ENCODE peak calls at places on chromosomes 1 and 21, in four cellular contexts. One of them, this sample, is unnamed. For H3K36me3, the result is how much of the 10 kb centered on the place peaks cover.

GRCh38 chr21:46078322-46078981 is 19.5 kb upstream of the COL6A2 start:
- DNase-seq in psoas muscle: no peak
- DNase-seq in left ventricle myocardium inferior: no peak
- DNase-seq in IMR-90: no peak
- DNase-seq in this sample: no peak

GRCh38 chr1:192272732-192273131 is 44.1 kb upstream of the RGS21 start:
- DNase-seq in IMR-90: no peak
- DNase-seq in left ventricle myocardium inferior: no peak
- DNase-seq in psoas muscle: no peak
- DNase-seq in this sample: no peak

GRCh38 chr1:84387480-84388163 is 10.7 kb upstream of the DNASE2B start:
- DNase-seq in psoas muscle: no peak
- DNase-seq in left ventricle myocardium inferior: no peak
- DNase-seq in IMR-90: no peak
- DNase-seq in this sample: no peak

GRCh38 chr1:92916899-92917298 is 44.4 kb downstream of the DIPK1A start:
- DNase-seq in IMR-90: peak
- DNase-seq in left ventricle myocardium inferior: no peak
- DNase-seq in psoas muscle: no peak
- DNase-seq in this sample: no peak

GRCh38 chr1:99858285-99858684 is 8.1 kb downstream of the AGL start:
- DNase-seq in left ventricle myocardium inferior: no peak
- DNase-seq in IMR-90: no peak
- DNase-seq in psoas muscle: no peak
- DNase-seq in this sample: no peak

GRCh38 chr21:37435120-37435519 is 68.5 kb downstream of the DYRK1A start:
- DNase-seq in psoas muscle: peak
- DNase-seq in IMR-90: peak
- DNase-seq in left ventricle myocardium inferior: peak
- DNase-seq in this sample: peak

GRCh38 chr1:109632671-109633346 is 13.2 kb downstream of the AMPD2 start:
- DNase-seq in psoas muscle: no peak
- DNase-seq in left ventricle myocardium inferior: no peak
- DNase-seq in IMR-90: no peak
- DNase-seq in this sample: no peak

GRCh38 chr1:119032986-119033385 is 44.8 kb upstream of the TBX15 start:
- DNase-seq in left ventricle myocardium inferior: no peak
- DNase-seq in psoas muscle: no peak
- DNase-seq in IMR-90: no peak
- DNase-seq in this sample: no peak

GRCh38 chr1:42006836-42007235 is 88.1 kb upstream of the HIVEP3 start:
- DNase-seq in psoas muscle: no peak
- DNase-seq in IMR-90: peak
- DNase-seq in left ventricle myocardium inferior: no peak
- DNase-seq in this sample: no peak

GRCh38 chr1:11927866-11928592 is 1.8 kb upstream of the KIAA2013 start:
- DNase-seq in left ventricle myocardium inferior: no peak
- DNase-seq in psoas muscle: no peak
- DNase-seq in IMR-90: peak
- DNase-seq in this sample: peak

GRCh38 chr21:38496224-38496623 is 2.1 kb downstream of the ERG start:
- DNase-seq in IMR-90: no peak
- DNase-seq in psoas muscle: no peak
- DNase-seq in left ventricle myocardium inferior: no peak
- DNase-seq in this sample: no peak

GRCh38 chr21:38494254-38494648 is 4.0 kb downstream of the ERG start:
- DNase-seq in IMR-90: no peak
- DNase-seq in left ventricle myocardium inferior: no peak
- DNase-seq in psoas muscle: no peak
- DNase-seq in this sample: no peak

GRCh38 chr21:38493549-38494253 is 4.6 kb downstream of the ERG start:
- DNase-seq in psoas muscle: no peak
- DNase-seq in left ventricle myocardium inferior: no peak
- DNase-seq in IMR-90: no peak
- DNase-seq in this sample: no peak

GRCh38 chr21:38494688-38495087 is 3.6 kb downstream of the ERG start:
- DNase-seq in IMR-90: no peak
- DNase-seq in psoas muscle: no peak
- DNase-seq in left ventricle myocardium inferior: no peak
- DNase-seq in this sample: peak

GRCh38 chr21:38495242-38495641 is 3.0 kb downstream of the ERG start:
- DNase-seq in psoas muscle: no peak
- DNase-seq in left ventricle myocardium inferior: no peak
- DNase-seq in IMR-90: no peak
- DNase-seq in this sample: no peak
- H3K27ac ChIP-seq in psoas muscle: peak
- H3K27ac ChIP-seq in left ventricle myocardium inferior: peak
- H3K27ac ChIP-seq in IMR-90: no peak
- H3K27ac ChIP-seq in this sample: peak

DNA sequence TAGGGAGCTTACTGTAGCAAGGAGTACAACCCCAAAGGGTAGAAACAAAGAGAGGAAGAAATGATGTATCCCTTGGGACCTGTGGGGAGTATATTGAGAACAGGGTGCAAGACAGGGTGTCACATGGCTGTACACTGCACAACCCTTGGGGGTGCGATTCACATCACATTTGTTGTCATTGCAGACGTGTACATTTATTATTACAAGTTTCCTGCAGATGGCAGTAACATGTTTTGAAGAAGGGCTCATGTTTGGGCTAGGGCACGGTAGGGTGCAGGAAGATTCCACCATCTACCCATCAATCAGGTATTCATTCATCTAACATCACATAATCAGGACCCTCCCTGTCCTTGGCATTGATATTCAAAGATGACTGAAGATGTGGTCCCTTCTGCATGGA is 62.5 kb downstream of the NDUFS5 start:
- DNase-seq in left ventricle myocardium inferior: no peak
- DNase-seq in IMR-90: no peak
- DNase-seq in psoas muscle: no peak
- DNase-seq in this sample: no peak
- TF ChIP-seq CTCF in left ventricle myocardium inferior: no peak
- TF ChIP-seq CTCF in IMR-90: no peak
- TF ChIP-seq CTCF in psoas muscle: no peak
- TF ChIP-seq CTCF in this sample: no peak

DNA sequence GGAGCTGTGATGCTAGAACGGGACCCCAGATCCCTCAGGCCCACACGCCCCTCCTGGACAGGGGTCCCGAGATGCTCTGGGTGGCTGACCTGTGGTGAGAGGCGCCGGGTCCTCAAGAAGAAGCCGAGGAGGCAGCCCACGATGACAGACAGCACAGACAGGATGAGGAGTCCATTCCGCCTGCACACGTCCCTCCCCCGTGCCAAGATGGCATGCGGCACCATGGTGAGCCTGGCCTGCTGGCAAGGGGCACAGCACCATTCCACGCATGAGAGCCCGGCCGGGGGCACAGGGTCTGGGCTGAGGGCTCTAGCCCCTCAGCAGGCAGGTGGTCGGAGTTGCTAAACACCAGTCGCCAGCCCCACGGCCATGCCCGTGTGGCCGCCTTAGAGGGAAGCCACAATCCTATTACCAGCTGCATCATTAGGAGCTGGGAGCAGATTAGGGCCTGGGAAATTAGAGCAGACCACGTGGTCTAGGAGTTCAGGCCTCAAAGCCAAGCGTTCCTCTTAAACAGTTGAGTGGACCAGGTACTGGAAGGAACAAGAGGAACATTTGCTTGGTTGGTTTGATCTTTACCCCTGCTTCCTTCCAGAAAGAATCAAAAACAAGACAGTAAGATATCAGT is at the start of gene SLC1A7:
- DNase-seq in left ventricle myocardium inferior: no peak
- DNase-seq in psoas muscle: no peak
- DNase-seq in IMR-90: no peak
- DNase-seq in this sample: no peak
- H3K36me3 ChIP-seq in left ventricle myocardium inferior: under half
- H3K36me3 ChIP-seq in psoas muscle: under half
- H3K36me3 ChIP-seq in IMR-90: under half
- H3K36me3 ChIP-seq in this sample: under half

DNA sequence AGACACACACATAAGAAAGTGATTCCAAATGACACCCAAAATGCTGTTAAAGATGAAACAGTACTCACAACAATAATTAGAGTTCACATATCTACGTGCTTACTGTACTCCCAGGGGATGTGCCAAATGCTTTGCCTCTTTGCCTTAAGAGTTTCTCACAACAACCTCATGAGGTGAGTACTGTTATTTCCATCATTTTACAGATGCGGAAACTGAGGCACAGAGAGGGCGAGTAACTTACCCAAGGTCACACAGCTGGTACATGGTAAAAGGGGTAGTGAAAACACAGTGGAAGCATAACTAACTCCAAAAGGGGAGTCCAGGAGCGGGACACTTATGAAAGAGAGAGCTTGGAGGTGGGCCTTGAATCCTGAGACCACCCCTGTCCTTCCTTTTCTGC is 171.8 kb downstream of the ACTL8 start:
- DNase-seq in IMR-90: no peak
- DNase-seq in psoas muscle: no peak
- DNase-seq in left ventricle myocardium inferior: no peak
- DNase-seq in this sample: no peak
- H3K27ac ChIP-seq in IMR-90: no peak
- H3K27ac ChIP-seq in psoas muscle: no peak
- H3K27ac ChIP-seq in left ventricle myocardium inferior: no peak
- H3K27ac ChIP-seq in this sample: no peak